ENCODE peak calls at places on chromosomes 11 and 22, in eight cellular contexts. S is IMR-90, I is SK-N-SH, H is HepG2, Q is A549, N is H1, F is K562, T is GM12878. Z is an unnamed sample.

GRCh38 chr22:43488937-43489336 is 77.1 kb downstream of the MPPED1 start:
- DNase-seq in N (no peak), T (no peak), I (no peak), S (no peak), H (no peak), Q (no peak), F (no peak), Z (no peak)

GRCh38 chr22:26573026-26573662 is 16.8 kb downstream of the TPST2 start:
- DNase-seq in T (no peak), H (no peak), F (peak), I (no peak), N (no peak), S (peak), Q (no peak), Z (no peak)

GRCh38 chr22:50015451-50016307 is 3.1 kb upstream of the IL17REL start:
- DNase-seq in F (no peak), T (no peak), H (no peak), I (peak), N (no peak), S (no peak), Q (no peak), Z (no peak)

GRCh38 chr11:63592975-63593395 is 21.2 kb downstream of the PLAAT3 start:
- DNase-seq in S (peak), Q (peak), H (no peak), T (no peak), F (peak), I (peak), N (no peak), Z (peak)

GRCh38 chr11:1078191-1078601 is 3.5 kb downstream of the MUC2 start:
- DNase-seq in I (no peak), N (no peak), T (no peak), S (no peak), H (no peak), F (no peak), Q (no peak), Z (peak)

GRCh38 chr11:63020671-63021255 is 5.1 kb upstream of the SLC22A8 start:
- DNase-seq in H (no peak), S (no peak), N (peak), F (peak), Q (peak), I (peak), T (no peak), Z (peak)

GRCh38 chr22:23149743-23150238 is 4.5 kb downstream of the RAB36 start:
- DNase-seq in S (no peak), T (no peak), H (no peak), I (no peak), F (no peak), Q (no peak), N (no peak), Z (peak)

GRCh38 chr11:46338988-46339666 is 8.1 kb upstream of the DGKZ start:
- DNase-seq in N (peak), S (no peak), I (no peak), F (no peak), T (no peak), Q (no peak), H (no peak), Z (peak)

GRCh38 chr11:100930185-100930778 is 199.3 kb downstream of the PGR start:
- DNase-seq in I (peak), N (no peak), S (peak), T (no peak), Q (peak), H (peak), F (peak), Z (no peak)

GRCh38 chr11:96197801-96198465 is 145.1 kb downstream of the MAML2 start:
- DNase-seq in N (no peak), F (no peak), S (no peak), I (no peak), H (no peak), Q (no peak), T (no peak), Z (no peak)

GRCh38 chr11:41282436-41282835 is 177.0 kb downstream of the LRRC4C start:
- DNase-seq in H (no peak), N (no peak), I (no peak), F (no peak), S (no peak), T (no peak), Q (no peak), Z (no peak)

GRCh38 chr11:108199446-108200321 is 22.8 kb downstream of the NPAT start:
- DNase-seq in H (no peak), T (peak), F (peak), I (no peak), Q (no peak), S (peak), N (no peak), Z (no peak)

GRCh38 chr22:32644252-32645100 is 157.0 kb upstream of the TIMP3 start:
- DNase-seq in I (no peak), S (peak), N (no peak), Q (no peak), T (no peak), H (peak), F (no peak), Z (no peak)

GRCh38 chr11:109247071-109247470 is 174.9 kb upstream of the C11orf87 start:
- DNase-seq in I (no peak), S (peak), Q (no peak), H (no peak), T (no peak), F (no peak), N (no peak), Z (no peak)

GRCh38 chr11:68840661-68841653 is 759 bp downstream of the CPT1A start:
- DNase-seq in F (peak), T (no peak), H (no peak), Q (no peak), I (peak), N (no peak), S (peak), Z (peak)
- TF ChIP-seq USF2 in F (peak), T (no peak), H (no peak), Q (peak), I (no peak), N (peak), S (peak), Z (peak)

GRCh38 chr22:31229402-31230140 is 17.5 kb downstream of the LIMK2 start:
- DNase-seq in N (no peak), F (peak), I (peak), T (no peak), S (peak), Q (no peak), H (no peak), Z (no peak)

GRCh38 chr22:31223786-31224191 is 11.7 kb downstream of the LIMK2 start:
- DNase-seq in H (peak), N (no peak), Q (no peak), S (no peak), F (no peak), I (no peak), T (no peak), Z (no peak)

GRCh38 chr22:31230155-31230870 is 18.2 kb downstream of the LIMK2 start:
- DNase-seq in N (no peak), Q (no peak), H (no peak), S (peak), T (peak), F (no peak), I (no peak), Z (no peak)

GRCh38 chr22:31228425-31228824 is 16.3 kb downstream of the LIMK2 start:
- DNase-seq in N (no peak), S (no peak), I (no peak), H (no peak), Q (no peak), F (no peak), T (no peak), Z (no peak)

GRCh38 chr22:31227186-31227585 is 15.1 kb downstream of the LIMK2 start:
- DNase-seq in H (no peak), Q (no peak), F (no peak), S (no peak), T (no peak), N (no peak), I (no peak), Z (no peak)
- TF ChIP-seq USF2 in H (no peak), Q (no peak), F (no peak), S (no peak), T (no peak), N (no peak), I (no peak), Z (no peak)

GRCh38 chr11:6862961-6863360 is at the start of gene OR10A2:
- DNase-seq in I (no peak), Q (no peak), F (no peak), N (no peak), H (no peak), S (peak), T (no peak), Z (no peak)
- TF ChIP-seq USF2 in I (no peak), Q (no peak), F (no peak), N (no peak), H (no peak), S (no peak), T (no peak), Z (no peak)

GRCh38 chr11:32426192-32426591 is 9.1 kb downstream of the WT1 start:
- DNase-seq in H (no peak), I (no peak), S (no peak), Q (no peak), N (no peak), T (no peak), F (no peak), Z (no peak)
- TF ChIP-seq USF2 in H (no peak), I (no peak), S (no peak), Q (no peak), N (no peak), T (no peak), F (no peak), Z (no peak)

DNA sequence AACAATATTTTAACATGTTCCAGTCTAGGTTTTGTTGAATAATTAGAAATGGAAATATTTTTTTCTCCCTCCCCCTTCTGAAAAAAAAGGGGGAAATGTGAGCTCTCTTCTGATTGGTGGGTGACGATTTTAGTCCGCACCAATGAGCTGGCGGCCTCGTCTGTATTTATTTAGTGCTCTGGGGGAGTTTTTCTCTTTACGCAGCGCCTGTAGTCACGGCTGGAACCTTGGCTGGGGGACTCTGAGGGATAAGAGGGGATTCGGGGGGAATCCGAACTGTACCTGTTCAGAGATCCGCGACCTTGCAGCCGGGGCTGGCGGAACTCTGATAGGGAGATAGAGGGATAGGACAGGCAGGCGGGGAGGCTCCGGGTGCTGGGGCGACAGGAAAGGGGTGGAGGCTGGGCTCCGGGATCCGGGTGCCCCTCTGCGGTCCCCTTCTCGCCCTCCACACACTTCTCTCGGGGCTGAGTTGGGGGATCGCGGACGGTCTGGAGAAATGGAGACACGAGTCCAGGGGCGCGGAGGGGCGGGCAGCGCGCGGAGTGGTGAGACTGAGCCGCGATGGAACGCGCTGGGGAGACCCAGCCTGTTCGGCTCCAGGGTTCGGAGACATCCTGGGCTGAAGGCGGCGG is 99.7 kb upstream of the HSD17B12 start:
- DNase-seq in S (peak), T (no peak), H (no peak), F (peak), Q (no peak), I (peak), N (no peak), Z (peak)
- TF ChIP-seq USF2 in S (no peak), T (no peak), H (no peak), F (no peak), Q (no peak), I (no peak), N (no peak), Z (no peak)

DNA sequence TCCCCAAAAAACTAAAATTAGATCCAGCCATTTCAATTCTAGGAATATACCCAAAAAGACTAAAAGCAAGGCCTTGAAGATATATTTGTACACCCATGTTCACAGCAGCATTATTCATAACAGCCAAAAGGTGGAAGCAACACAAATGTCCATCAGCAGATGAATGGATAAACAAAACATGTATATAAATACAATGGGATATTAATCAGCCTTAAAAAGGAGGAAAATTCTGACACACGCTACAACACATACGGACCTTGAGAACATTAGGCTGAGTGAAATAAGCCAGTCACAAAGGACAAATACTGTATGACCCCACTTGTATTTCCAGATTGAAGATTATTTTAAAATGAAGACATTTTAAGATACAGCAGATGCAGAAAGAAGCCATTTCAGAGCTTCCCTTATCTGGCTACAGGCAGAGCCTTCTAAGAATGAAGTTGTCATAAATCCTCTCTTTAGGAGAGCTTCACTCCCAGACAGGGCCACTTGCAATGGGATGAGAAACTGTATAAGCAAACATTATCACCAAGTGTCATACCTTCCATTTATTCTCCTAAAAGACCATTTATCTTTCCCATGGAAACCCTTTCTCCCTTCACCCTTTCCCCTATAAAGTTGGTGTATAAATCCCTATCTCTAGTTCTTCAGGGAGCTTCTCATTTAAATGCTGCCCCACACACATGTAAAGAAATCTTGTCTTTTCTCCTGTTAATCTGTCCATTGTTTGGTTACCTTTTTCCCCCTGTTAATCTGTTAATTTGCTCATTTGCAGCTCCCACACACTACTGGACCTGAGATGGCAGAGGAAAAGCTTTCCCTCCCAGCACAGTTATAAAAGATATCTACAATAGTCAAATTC is 19.3 kb upstream of the TOP3B start:
- DNase-seq in F (peak), I (no peak), S (no peak), N (no peak), Q (no peak), H (no peak), T (no peak), Z (no peak)
- TF ChIP-seq USF2 in F (no peak), I (no peak), S (no peak), N (no peak), Q (no peak), H (no peak), T (no peak), Z (no peak)

GRCh38 chr11:116990811-116991210 is 107.4 kb downstream of the SIK3 start:
- DNase-seq in F (no peak), H (no peak), I (no peak), S (no peak), N (no peak), Q (no peak), T (no peak), Z (no peak)

GRCh38 chr11:116994195-116994594 is 104.0 kb downstream of the SIK3 start:
- DNase-seq in I (no peak), T (no peak), H (no peak), N (no peak), S (no peak), F (no peak), Q (no peak), Z (no peak)

GRCh38 chr11:116990061-116990473 is 108.2 kb downstream of the SIK3 start:
- DNase-seq in H (peak), S (peak), F (peak), T (no peak), Q (no peak), I (no peak), N (no peak), Z (no peak)

GRCh38 chr11:116991491-116991890 is 106.7 kb downstream of the SIK3 start:
- DNase-seq in H (no peak), I (no peak), F (no peak), Q (no peak), T (no peak), N (no peak), S (no peak), Z (no peak)

DNA sequence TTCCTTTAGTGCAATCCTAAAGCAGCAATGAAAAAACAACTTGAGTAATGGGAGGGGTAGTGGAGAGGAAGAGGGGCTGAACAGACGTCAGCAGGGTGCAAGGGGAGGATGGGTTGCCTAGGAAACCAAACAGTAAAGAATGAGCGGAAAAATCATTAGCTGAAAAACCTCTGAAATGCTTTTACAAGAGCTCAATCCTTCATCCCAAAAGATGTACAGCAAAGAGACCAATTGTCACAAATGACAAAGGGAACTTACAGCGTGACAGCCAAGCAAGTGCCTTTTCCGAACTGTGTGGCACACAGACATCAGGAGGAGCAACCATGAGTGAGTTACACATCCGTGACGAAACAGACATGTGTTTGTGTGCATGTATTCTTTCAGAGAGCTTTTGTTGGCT is 104.6 kb downstream of the SIK3 start:
- DNase-seq in F (no peak), N (no peak), S (no peak), Q (no peak), T (no peak), H (no peak), I (peak), Z (no peak)
- TF ChIP-seq USF2 in F (no peak), N (no peak), S (no peak), Q (no peak), T (no peak), H (no peak), I (no peak), Z (no peak)

Z was measured in WTC11.